ENCODE peak calls at places on chromosomes 11 and 22, in five cellular contexts. N is PC-3; O is activated CD4-positive, CD25-positive, alpha-beta regulatory T cell treated with anti-CD3 and anti-CD28 coated beads, Interleukin-2, amount 50 U/mL, for 24 hours; G is gastroesophageal sphincter; B is foreskin keratinocyte. W is an unnamed sample.

GRCh38 chr22:29820941-29821789 is 16.9 kb downstream of the ASCC2 start:
- ATAC-seq in N (peak; percentile 95), O (peak; percentile 94), G (peak; percentile 61), B (peak; percentile 81), W (peak; percentile 92)

GRCh38 chr11:131690776-131691557 is 320.6 kb downstream of the NTM start:
- ATAC-seq in N (no peak), O (no peak), G (no peak), B (no peak), W (no peak)

GRCh38 chr22:34972498-34972897 is 93.5 kb upstream of the ISX start:
- ATAC-seq in N (no peak), O (no peak), G (no peak), B (no peak), W (no peak)

GRCh38 chr11:78203184-78203583 is 14.5 kb downstream of the USP35 start:
- ATAC-seq in N (no peak), O (peak; percentile 25), G (no peak), B (no peak), W (no peak)

GRCh38 chr22:41976070-41976901 is 7.0 kb downstream of the SEPTIN3 start:
- ATAC-seq in N (peak; percentile 46), O (peak; percentile 60), G (peak; percentile 60), B (peak; percentile 31), W (peak; percentile 29)

GRCh38 chr22:35305525-35306070 is 5.9 kb downstream of the TOM1 start:
- ATAC-seq in N (no peak), O (no peak), G (no peak), B (no peak), W (no peak)

GRCh38 chr22:29154364-29155048 is 51.2 kb upstream of the EMID1 start:
- ATAC-seq in N (peak; percentile 90), O (no peak), G (peak; percentile 80), B (peak; percentile 73), W (peak; percentile 67)

GRCh38 chr11:61155312-61155711 is 5.9 kb downstream of the VPS37C start:
- ATAC-seq in N (no peak), O (no peak), G (no peak), B (no peak), W (no peak)

GRCh38 chr11:9710852-9711251 is 47.0 kb downstream of the SWAP70 start:
- ATAC-seq in N (no peak), O (no peak), G (no peak), B (no peak), W (no peak)

GRCh38 chr11:36360318-36360717 is 64.2 kb downstream of the PRR5L start:
- ATAC-seq in N (no peak), O (no peak), G (no peak), B (no peak), W (no peak)

GRCh38 chr22:27253108-27253507 is 548.4 kb downstream of the MN1 start:
- ATAC-seq in N (no peak), O (no peak), G (no peak), B (no peak), W (no peak)

GRCh38 chr22:28027453-28028448 is 108.7 kb upstream of the PITPNB start:
- ATAC-seq in N (no peak), O (no peak), G (peak; percentile 56), B (no peak), W (no peak)

GRCh38 chr11:94912806-94913205 is 60.5 kb downstream of the CWC15 start:
- ATAC-seq in N (no peak), O (no peak), G (no peak), B (no peak), W (no peak)

GRCh38 chr11:1044160-1044559 is 7.6 kb upstream of the MUC6 start:
- ATAC-seq in N (no peak), O (no peak), G (no peak), B (no peak), W (no peak)

GRCh38 chr11:34439521-34440258 is 956 bp downstream of the CAT start:
- ATAC-seq in N (no peak), O (no peak), G (no peak), B (no peak), W (no peak)

GRCh38 chr22:25637032-25637431 is 72.6 kb downstream of the GRK3 start:
- ATAC-seq in N (no peak), O (no peak), G (no peak), B (no peak), W (no peak)

GRCh38 chr11:93530468-93530826 is 12.7 kb downstream of the SMCO4 start:
- ATAC-seq in N (no peak), O (no peak), G (no peak), B (no peak), W (no peak)

GRCh38 chr11:35157814-35158213 is 18.8 kb downstream of the CD44 start:
- ATAC-seq in N (no peak), O (no peak), G (no peak), B (no peak), W (peak; percentile 6)

GRCh38 chr22:40018051-40018450 is 23.3 kb downstream of the FAM83F start:
- ATAC-seq in N (no peak), O (no peak), G (no peak), B (no peak), W (no peak)

GRCh38 chr11:95219599-95219998 is 11.4 kb downstream of the SESN3 start:
- ATAC-seq in N (no peak), O (no peak), G (no peak), B (no peak), W (no peak)

GRCh38 chr11:36155770-36156485 is 133.3 kb downstream of the COMMD9 start:
- ATAC-seq in N (peak; percentile 54), O (no peak), G (no peak), B (peak; percentile 72), W (peak; percentile 85)

GRCh38 chr22:44181033-44181911 is 547 bp downstream of the PARVG start:
- ATAC-seq in N (no peak), O (peak; percentile 74), G (peak; percentile 31), B (no peak), W (peak; percentile 27)

GRCh38 chr11:19605500-19606371 is 106.9 kb upstream of the NAV2 start:
- ATAC-seq in N (peak; percentile 77), O (no peak), G (peak; percentile 62), B (no peak), W (no peak)

GRCh38 chr11:46475926-46476545 is 84.5 kb upstream of the CHRM4 start:
- ATAC-seq in N (no peak), O (no peak), G (no peak), B (no peak), W (no peak)

GRCh38 chr11:61022311-61023085 is 51.0 kb downstream of the CD6 start:
- ATAC-seq in N (no peak), O (no peak), G (peak; percentile 11), B (peak; percentile 7), W (peak; percentile 3)

W was measured in esophagus mucosa.